ENCODE peak calls at places on chromosomes 1 and 21, in four cellular contexts. C is HCT116, T is A549, N is psoas muscle. B is an unnamed sample.

GRCh38 chr1:86971778-86972177 is 57.3 kb downstream of the HS2ST1 start:
- ATAC-seq in C (no peak), T (no peak), N (no peak), B (no peak)

GRCh38 chr1:28718601-28719331 is 18.0 kb upstream of the YTHDF2 start:
- ATAC-seq in C (no peak), T (no peak), N (peak; percentile 52), B (no peak)

GRCh38 chr21:42311816-42312625 is 3.2 kb downstream of the TFF3 start:
- ATAC-seq in C (no peak), T (no peak), N (no peak), B (no peak)

GRCh38 chr1:29210278-29211085 is 20.3 kb downstream of the MECR start:
- ATAC-seq in C (no peak), T (no peak), N (no peak), B (no peak)

GRCh38 chr1:4127595-4128140 is 227.6 kb upstream of the C1orf174 start:
- ATAC-seq in C (no peak), T (no peak), N (no peak), B (no peak)

GRCh38 chr1:53043271-53043670 is 18.7 kb upstream of the PODN start:
- ATAC-seq in C (no peak), T (no peak), N (no peak), B (no peak)

GRCh38 chr1:44723496-44724407 is 7.2 kb downstream of the RNU5D-1 start:
- ATAC-seq in C (no peak), T (no peak), N (no peak), B (no peak)

GRCh38 chr1:221583481-221583880 is 158.4 kb downstream of the DUSP10 start:
- ATAC-seq in C (no peak), T (no peak), N (no peak), B (no peak)

GRCh38 chr1:27413004-27413403 is 20.6 kb downstream of the GPR3 start:
- ATAC-seq in C (no peak), T (no peak), N (peak; percentile 71), B (no peak)

GRCh38 chr1:57461405-57461804 is 37.5 kb upstream of the DAB1 start:
- ATAC-seq in C (no peak), T (no peak), N (no peak), B (no peak)

GRCh38 chr1:108703939-108704338 is 8.8 kb upstream of the FNDC7 start:
- ATAC-seq in C (no peak), T (no peak), N (no peak), B (no peak)

GRCh38 chr21:29568020-29568419 is 269.3 kb downstream of the BACH1 start:
- ATAC-seq in C (no peak), T (no peak), N (no peak), B (no peak)

GRCh38 chr21:34668803-34669148 is at the start of gene CLIC6:
- ATAC-seq in C (no peak), T (no peak), N (peak; percentile 74), B (peak; percentile 53)
- H3K4me3 ChIP-seq in C (no peak within 1 kb of the TSS), T (peak within 1 kb of the TSS; percentile 46), N (peak within 1 kb of the TSS; percentile 62), B (peak within 1 kb of the TSS; percentile 48)

GRCh38 chr1:152886090-152886489 is 8.0 kb downstream of the SMCP start:
- ATAC-seq in C (no peak), T (no peak), N (no peak), B (peak; percentile 13)

GRCh38 chr1:152884966-152885624 is 7.0 kb downstream of the SMCP start:
- ATAC-seq in C (no peak), T (no peak), N (no peak), B (no peak)

GRCh38 chr1:152886758-152887409 is 8.8 kb downstream of the SMCP start:
- ATAC-seq in C (no peak), T (no peak), N (no peak), B (no peak)

GRCh38 chr1:152884506-152884905 is 6.4 kb downstream of the SMCP start:
- ATAC-seq in C (no peak), T (no peak), N (no peak), B (no peak)

GRCh38 chr1:152888126-152888525 is 10.0 kb downstream of the SMCP start:
- ATAC-seq in C (no peak), T (no peak), N (no peak), B (no peak)
- H3K9me3 ChIP-seq in C (no peaks in the 10 kb centered on the region), T (no peaks in the 10 kb centered on the region), N (no peaks in the 10 kb centered on the region), B (no peaks in the 10 kb centered on the region)

GRCh38 chr1:89286549-89287181 is 14.0 kb upstream of the GBP5 start:
- ATAC-seq in C (no peak), T (no peak), N (no peak), B (no peak)
- H3K4me3 ChIP-seq in C (no peak overlapping the region), T (no peak overlapping the region), N (peak overlapping the region; percentile 39), B (no peak overlapping the region)

GRCh38 chr1:49842596-49842995 is 181.2 kb downstream of the AGBL4 start:
- ATAC-seq in C (no peak), T (no peak), N (no peak), B (no peak)

GRCh38 chr1:49841767-49842166 is 182.0 kb downstream of the AGBL4 start:
- ATAC-seq in C (no peak), T (no peak), N (no peak), B (no peak)
- H3K9me3 ChIP-seq in C (peaks cover 9% of the 10 kb centered on the region), T (no peaks in the 10 kb centered on the region), N (no peaks in the 10 kb centered on the region), B (no peaks in the 10 kb centered on the region)

DNA sequence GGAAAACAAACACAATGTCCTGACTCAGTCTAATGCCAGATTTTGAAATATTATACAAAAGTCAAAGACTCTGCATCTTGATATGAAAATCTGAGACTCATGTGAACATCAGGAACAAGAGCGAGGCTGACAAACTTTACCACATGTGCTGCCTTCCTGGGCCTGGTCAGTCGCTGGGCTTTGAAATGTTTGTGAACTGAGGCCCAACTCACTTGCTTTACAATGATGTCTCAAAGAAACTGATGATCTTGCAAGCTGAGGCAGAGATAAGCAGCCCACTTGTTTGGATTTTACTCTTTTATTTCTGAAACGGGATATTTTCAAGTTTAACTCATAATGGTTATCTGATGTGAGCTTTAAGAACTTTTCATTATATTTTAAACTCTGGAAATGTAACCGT is 2.1 kb downstream of the BCAR3 start:
- ATAC-seq in C (no peak), T (no peak), N (no peak), B (no peak)
- H3K4me3 ChIP-seq in C (peak overlapping the region; percentile 77), T (peak overlapping the region; percentile 94), N (no peak overlapping the region), B (no peak overlapping the region)

GRCh38 chr1:178768423-178768822 is 43.4 kb downstream of the RALGPS2 start:
- ATAC-seq in C (peak; percentile 76), T (no peak), N (peak; percentile 66), B (no peak)
- H3K9me3 ChIP-seq in C (peaks cover 4% of the 10 kb centered on the region), T (peaks cover 46% of the 10 kb centered on the region), N (no peaks in the 10 kb centered on the region), B (peaks cover 29% of the 10 kb centered on the region)

GRCh38 chr1:164838786-164839185 is 279.8 kb downstream of the PBX1 start:
- ATAC-seq in C (no peak), T (no peak), N (no peak), B (no peak)

GRCh38 chr1:164846731-164847691 is 288.0 kb downstream of the PBX1 start:
- ATAC-seq in C (no peak), T (no peak), N (peak; percentile 94), B (no peak)

GRCh38 chr1:164841723-164842465 is 282.9 kb downstream of the PBX1 start:
- ATAC-seq in C (no peak), T (no peak), N (no peak), B (peak; percentile 33)

GRCh38 chr1:164843743-164844500 is 284.9 kb downstream of the PBX1 start:
- ATAC-seq in C (no peak), T (no peak), N (no peak), B (no peak)

GRCh38 chr1:164842891-164843290 is 283.9 kb downstream of the PBX1 start:
- ATAC-seq in C (no peak), T (no peak), N (no peak), B (no peak)
- H3K4me3 ChIP-seq in C (no peak overlapping the region), T (no peak overlapping the region), N (no peak overlapping the region), B (no peak overlapping the region)

GRCh38 chr1:219446288-219446687 is 166.6 kb downstream of the ZC3H11B start:
- ATAC-seq in C (no peak), T (no peak), N (peak; percentile 50), B (no peak)
- H3K9me3 ChIP-seq in C (no peaks in the 10 kb centered on the region), T (no peaks in the 10 kb centered on the region), N (no peaks in the 10 kb centered on the region), B (no peaks in the 10 kb centered on the region)

GRCh38 chr21:31571879-31572278 is 87.6 kb upstream of the SOD1 start:
- ATAC-seq in C (no peak), T (no peak), N (no peak), B (no peak)

GRCh38 chr21:31576428-31576827 is 83.1 kb upstream of the SOD1 start:
- ATAC-seq in C (no peak), T (no peak), N (no peak), B (no peak)

GRCh38 chr21:31573217-31573616 is 86.3 kb upstream of the SOD1 start:
- ATAC-seq in C (no peak), T (no peak), N (no peak), B (no peak)

GRCh38 chr21:31580866-31581276 is 78.6 kb upstream of the SOD1 start:
- ATAC-seq in C (peak; percentile 98), T (peak; percentile 73), N (peak; percentile 38), B (peak; percentile 58)

GRCh38 chr21:31577280-31577679 is 82.2 kb upstream of the SOD1 start:
- ATAC-seq in C (no peak), T (no peak), N (no peak), B (no peak)
- H3K4me3 ChIP-seq in C (no peak overlapping the region), T (no peak overlapping the region), N (no peak overlapping the region), B (no peak overlapping the region)

B was measured in gastroesophageal sphincter.